ENCODE peak calls at places on chromosomes 16 and 17, in seven cellular contexts. I is CD8-positive, alpha-beta T cell; O is PC-3; L is breast epithelium; Z is colonic mucosa; P is neural progenitor cell; N is right lobe of liver. U is an unnamed sample. For H3K4me1, the result is how much of the 10 kb centered on the place peaks cover.

GRCh38 chr17:7495906-7496434 is 11.8 kb downstream of the POLR2A start:
- DNase-seq in I (no peak), P (no peak), L (no peak), O (no peak), N (no peak), Z (no peak), U (no peak)

GRCh38 chr16:20519231-20519630 is 56.9 kb downstream of the ACSM2B start:
- DNase-seq in P (no peak), O (no peak), Z (no peak), L (no peak), N (no peak), I (no peak), U (no peak)

GRCh38 chr17:45823598-45823997 is 21.1 kb upstream of the SPPL2C start:
- DNase-seq in I (peak), L (no peak), O (no peak), P (no peak), N (no peak), Z (no peak), U (no peak)

GRCh38 chr17:55228683-55229192 is 36.0 kb upstream of the HLF start:
- DNase-seq in O (peak), P (no peak), Z (no peak), N (no peak), L (no peak), I (no peak), U (no peak)

GRCh38 chr17:8386841-8387240 is 3.8 kb upstream of the RPL26 start:
- DNase-seq in L (no peak), Z (no peak), P (no peak), O (no peak), N (no peak), I (no peak), U (no peak)

GRCh38 chr17:35893751-35894150 is 13.6 kb upstream of the CCL5 start:
- DNase-seq in N (no peak), Z (no peak), L (no peak), P (no peak), O (no peak), I (no peak), U (no peak)

GRCh38 chr16:31351937-31352315 is 3.0 kb upstream of the ITGAX start:
- DNase-seq in N (no peak), Z (no peak), P (no peak), O (no peak), I (no peak), L (no peak), U (no peak)

GRCh38 chr16:75947626-75948239 is 221.4 kb upstream of the CPHXL start:
- DNase-seq in L (no peak), Z (no peak), O (no peak), N (no peak), P (no peak), I (no peak), U (no peak)

GRCh38 chr17:83056583-83057396 is 22.6 kb upstream of the METRNL start:
- DNase-seq in O (peak), L (no peak), P (peak), N (peak), Z (peak), I (no peak), U (no peak)

GRCh38 chr16:64089697-64090096 is 1032.2 kb downstream of the CDH11 start:
- DNase-seq in Z (no peak), I (no peak), L (no peak), N (no peak), P (peak), O (peak), U (no peak)

GRCh38 chr16:87583453-87584131 is 18.7 kb upstream of the JPH3 start:
- DNase-seq in I (no peak), N (no peak), O (no peak), P (no peak), Z (no peak), L (no peak), U (no peak)

GRCh38 chr17:69317625-69318024 is 9.3 kb downstream of the ABCA5 start:
- DNase-seq in Z (no peak), P (no peak), I (no peak), L (no peak), O (no peak), N (no peak), U (no peak)

GRCh38 chr17:3582921-3583320 is 25.3 kb upstream of the TRPV3 start:
- DNase-seq in P (no peak), I (no peak), O (no peak), Z (no peak), L (no peak), N (no peak), U (no peak)

GRCh38 chr17:64185101-64185500 is 55.2 kb upstream of the ERN1 start:
- DNase-seq in Z (no peak), O (no peak), P (no peak), L (no peak), I (no peak), N (no peak), U (no peak)

GRCh38 chr16:75292691-75293090 is 41.3 kb upstream of the BCAR1 start:
- DNase-seq in O (peak), P (no peak), Z (no peak), I (no peak), L (no peak), N (no peak), U (no peak)

GRCh38 chr17:40557531-40558299 is 7.6 kb downstream of the CCR7 start:
- DNase-seq in I (no peak), L (no peak), P (no peak), O (no peak), Z (no peak), N (peak), U (no peak)

GRCh38 chr17:77316191-77316641 is 175.4 kb downstream of the SEC14L1 start:
- DNase-seq in I (no peak), O (no peak), L (peak), N (peak), Z (no peak), P (peak), U (no peak)

GRCh38 chr16:70685938-70686375 is at the start of gene MTSS2:
- DNase-seq in Z (peak), P (peak), O (peak), L (peak), N (peak), I (peak), U (peak)

GRCh38 chr16:18979936-18980335 is 3.8 kb upstream of the TMC7 start:
- DNase-seq in I (no peak), L (no peak), Z (no peak), P (no peak), O (peak), N (no peak), U (no peak)

GRCh38 chr17:36608794-36609497 is 7.6 kb downstream of the MRM1 start:
- DNase-seq in N (no peak), I (no peak), O (peak), L (no peak), P (peak), Z (peak), U (no peak)

GRCh38 chr17:80877095-80877828 is 114.4 kb upstream of the CHMP6 start:
- DNase-seq in L (no peak), Z (no peak), I (no peak), P (no peak), N (peak), O (no peak), U (no peak)

GRCh38 chr17:17700251-17700969 is 19.2 kb downstream of the RAI1 start:
- DNase-seq in Z (peak), P (peak), O (no peak), L (no peak), N (no peak), I (no peak), U (no peak)

GRCh38 chr17:1067282-1067956 is 70.5 kb downstream of the TIMM22 start:
- DNase-seq in Z (no peak), N (no peak), P (no peak), L (no peak), I (no peak), O (peak), U (no peak)

GRCh38 chr16:63629272-63629671 is 1492.6 kb downstream of the CDH11 start:
- DNase-seq in L (no peak), N (no peak), Z (no peak), I (no peak), P (no peak), O (no peak), U (no peak)

GRCh38 chr16:87939562-87940423 is 3.5 kb upstream of the CA5A start:
- DNase-seq in I (no peak), O (no peak), P (no peak), L (no peak), Z (no peak), N (no peak), U (no peak)

GRCh38 chr16:86457621-86458456 is 52.5 kb upstream of the FOXF1 start:
- DNase-seq in P (no peak), N (no peak), Z (no peak), O (no peak), I (no peak), L (no peak), U (peak)

GRCh38 chr17:67218385-67218950 is 26.5 kb downstream of the HELZ start:
- DNase-seq in L (no peak), Z (no peak), I (no peak), P (no peak), O (no peak), N (no peak), U (no peak)

GRCh38 chr17:44763170-44763569 is 4.4 kb downstream of the ADAM11 start:
- DNase-seq in I (no peak), O (no peak), N (no peak), Z (no peak), L (no peak), P (no peak), U (no peak)

GRCh38 chr17:33976816-33977215 is 278.3 kb upstream of the CCL2 start:
- DNase-seq in O (no peak), I (no peak), Z (no peak), P (peak), N (no peak), L (no peak), U (no peak)

GRCh38 chr17:44903012-44903685 is 3.9 kb upstream of the EFTUD2 start:
- DNase-seq in I (no peak), Z (peak), P (no peak), O (no peak), N (no peak), L (no peak), U (no peak)

GRCh38 chr16:27475561-27475960 is 73.6 kb downstream of the IL21R start:
- DNase-seq in L (no peak), I (no peak), P (no peak), N (no peak), Z (no peak), O (peak), U (no peak)

GRCh38 chr16:1102921-1103648 is 7.0 kb upstream of the C1QTNF8 start:
- DNase-seq in Z (peak), P (peak), O (peak), L (no peak), N (peak), I (peak), U (no peak)

GRCh38 chr17:78888911-78889496 is 14.0 kb downstream of the CEP295NL start:
- DNase-seq in L (no peak), N (no peak), O (no peak), I (no peak), Z (no peak), P (no peak), U (no peak)

GRCh38 chr16:4917117-4917516 is 19.8 kb downstream of the PPL start:
- DNase-seq in P (no peak), I (no peak), Z (no peak), N (no peak), L (no peak), O (peak), U (no peak)

GRCh38 chr17:14886200-14886739 is 378.9 kb downstream of the PMP22 start:
- DNase-seq in Z (no peak), O (peak), N (no peak), I (no peak), P (peak), L (no peak), U (no peak)

GRCh38 chr17:46883871-46884270 is 32.5 kb downstream of the WNT9B start:
- DNase-seq in P (no peak), L (no peak), O (no peak), I (no peak), N (no peak), Z (no peak), U (no peak)

GRCh38 chr17:5043524-5043923 is 8.3 kb upstream of the SLC52A1 start:
- DNase-seq in I (no peak), N (no peak), L (no peak), O (no peak), Z (no peak), P (no peak), U (no peak)

GRCh38 chr17:43418441-43419374 is 19.9 kb downstream of the ARL4D start:
- DNase-seq in L (peak), O (peak), N (no peak), Z (no peak), P (peak), I (no peak), U (no peak)

DNA sequence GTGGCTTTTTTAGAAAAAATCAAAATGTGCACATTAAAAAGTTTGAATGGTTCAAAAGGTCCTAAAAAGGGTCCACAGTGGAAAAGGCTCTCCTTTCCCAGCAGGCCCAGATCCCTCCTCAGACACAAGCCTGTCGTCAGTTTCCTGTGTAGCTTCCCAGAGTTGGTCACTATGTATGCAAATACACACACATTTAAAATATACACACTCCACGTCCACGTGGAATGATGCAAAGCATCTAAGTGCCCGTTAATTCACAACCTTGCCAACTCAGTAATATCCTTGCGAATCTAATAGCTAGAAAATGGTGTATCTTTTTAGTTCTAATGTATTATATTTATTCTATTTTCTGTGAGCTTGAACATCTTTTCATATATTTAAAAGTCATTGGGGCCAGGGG is 17.7 kb downstream of the NLRC5 start:
- DNase-seq in N (peak), O (no peak), I (no peak), P (no peak), L (no peak), Z (no peak), U (no peak)
- H3K4me1 ChIP-seq in N (under half), O (under half), I (half or more), P (under half), L (under half), Z (under half), U (under half)

GRCh38 chr16:71851726-71852125 is 6.0 kb downstream of the ATXN1L start:
- DNase-seq in O (no peak), I (no peak), P (no peak), N (no peak), L (no peak), Z (no peak), U (no peak)

GRCh38 chr16:71846443-71846842 is 667 bp downstream of the ATXN1L start:
- DNase-seq in N (peak), L (no peak), P (peak), Z (no peak), O (no peak), I (no peak), U (no peak)

GRCh38 chr16:71847096-71847495 is 1.3 kb downstream of the ATXN1L start:
- DNase-seq in O (no peak), P (no peak), L (no peak), Z (no peak), I (no peak), N (no peak), U (no peak)

GRCh38 chr16:71845639-71846431 is at the start of gene ATXN1L:
- DNase-seq in I (peak), P (peak), N (peak), L (peak), O (peak), Z (peak), U (peak)

DNA sequence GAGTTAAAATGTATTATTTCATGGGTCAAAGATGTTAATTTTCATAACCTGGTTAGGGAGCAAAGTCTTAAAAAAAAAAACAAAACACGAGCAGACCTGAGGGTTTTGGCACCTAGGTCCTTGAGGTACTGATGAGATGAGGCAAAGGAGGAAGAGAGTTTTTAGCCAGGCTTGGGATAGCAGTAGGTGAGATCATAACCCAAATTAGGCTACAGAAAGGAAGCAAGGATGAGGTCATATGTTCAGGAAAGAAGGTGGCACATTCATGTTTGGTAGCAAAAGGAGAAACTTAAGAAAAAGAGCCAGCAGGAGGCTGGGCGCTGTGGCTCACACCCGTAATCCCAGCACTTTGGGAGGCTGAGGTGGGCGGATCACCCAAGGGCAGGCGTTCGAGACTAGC is 2.8 kb downstream of the ATXN1L start:
- DNase-seq in P (no peak), L (no peak), O (no peak), I (no peak), Z (no peak), N (no peak), U (no peak)
- H3K4me1 ChIP-seq in P (under half), L (under half), O (under half), I (under half), Z (under half), N (under half), U (under half)

DNA sequence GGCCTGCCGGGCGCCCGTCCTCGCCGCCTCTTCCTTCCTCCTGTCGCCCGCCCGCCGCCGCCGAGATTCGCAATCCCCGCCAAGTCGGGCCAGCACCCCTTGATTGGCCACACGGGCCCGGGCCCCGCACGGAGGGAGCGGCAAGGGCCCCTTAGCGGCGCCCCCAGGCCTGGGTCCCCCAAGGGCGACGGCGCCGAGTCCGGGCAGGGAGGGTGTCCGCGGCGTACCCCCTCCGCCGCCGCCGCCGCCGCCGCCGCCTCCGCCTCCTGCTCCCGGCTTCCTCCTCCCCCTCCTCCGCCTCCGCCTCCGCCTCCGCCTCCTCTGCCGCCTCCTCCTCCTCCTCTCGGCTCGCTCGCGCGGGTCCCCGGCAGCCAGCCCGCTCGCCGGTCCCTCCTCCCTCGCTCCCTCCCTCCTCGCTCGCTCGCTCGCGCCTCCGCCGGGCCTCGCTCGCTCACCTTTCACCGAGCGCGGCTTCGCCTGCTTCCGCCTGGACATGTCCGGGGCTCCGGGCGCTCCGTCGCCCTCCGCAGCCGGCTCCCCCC is 561 bp downstream of the ZNF423 start:
- DNase-seq in I (peak), L (peak), N (peak), O (peak), P (peak), Z (peak), U (no peak)
- H3K4me1 ChIP-seq in I (under half), L (under half), N (under half), O (under half), P (under half), Z (under half), U (under half)

DNA sequence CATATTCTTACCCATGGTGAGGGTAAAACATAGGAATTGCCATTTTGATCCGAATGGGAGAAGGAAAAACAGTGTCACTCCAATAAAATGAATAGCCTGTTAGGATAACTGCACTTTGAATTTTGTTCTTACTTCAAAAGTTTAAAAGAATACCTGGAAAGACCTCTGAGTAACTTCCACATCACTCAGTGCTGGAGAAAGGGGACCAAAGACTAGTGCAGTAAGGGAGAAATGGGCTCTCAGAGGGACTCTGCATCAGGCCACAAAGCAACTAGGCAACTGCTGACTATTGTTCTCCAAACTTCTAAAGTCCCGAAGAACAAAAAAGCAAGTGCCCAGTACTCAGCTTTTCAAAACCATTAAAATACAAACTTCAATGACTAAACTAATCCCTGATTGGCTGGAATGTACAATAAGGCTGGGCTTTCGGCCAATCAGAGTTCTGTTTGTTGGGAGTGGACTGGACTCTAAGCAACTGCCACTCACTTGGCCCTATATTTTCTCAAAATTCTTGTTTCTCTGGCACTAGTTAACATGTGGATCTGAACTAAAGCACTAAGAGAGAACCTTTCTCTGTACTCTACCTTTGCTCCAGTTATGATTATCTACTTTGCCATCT is 6.2 kb downstream of the DNAJC7 start:
- DNase-seq in L (no peak), I (no peak), N (no peak), P (peak), Z (no peak), O (peak), U (no peak)
- H3K4me1 ChIP-seq in L (under half), I (under half), N (under half), P (under half), Z (under half), O (under half), U (half or more)

U was measured in thoracic aorta.